ENCODE peak calls at places on chromosomes 12 and 14, in six cellular contexts. One of them, this sample, is unnamed.

GRCh38 chr12:93734784-93735183 is 57.6 kb downstream of the CRADD start:
- DNase-seq in stimulated activated CD4-positive, alpha-beta T cell treated with anti-CD3 and anti-CD28 coated beads, Interleukin-1b, Interleukin-23, amount 100 ng/mL, for 48 hours: no peak
- DNase-seq in retina: no peak
- DNase-seq in Calu3: no peak
- DNase-seq in GM20000: no peak
- DNase-seq in kidney tubule cell: no peak
- DNase-seq in this sample: no peak

GRCh38 chr12:47238665-47239064 is 158.9 kb upstream of the AMIGO2 start:
- DNase-seq in GM20000: no peak
- DNase-seq in stimulated activated CD4-positive, alpha-beta T cell treated with anti-CD3 and anti-CD28 coated beads, Interleukin-1b, Interleukin-23, amount 100 ng/mL, for 48 hours: no peak
- DNase-seq in Calu3: no peak
- DNase-seq in retina: no peak
- DNase-seq in kidney tubule cell: no peak
- DNase-seq in this sample: no peak

GRCh38 chr12:114683709-114684097 is 272 bp downstream of the TBX3 start:
- DNase-seq in Calu3: no peak
- DNase-seq in retina: no peak
- DNase-seq in GM20000: no peak
- DNase-seq in stimulated activated CD4-positive, alpha-beta T cell treated with anti-CD3 and anti-CD28 coated beads, Interleukin-1b, Interleukin-23, amount 100 ng/mL, for 48 hours: no peak
- DNase-seq in kidney tubule cell: no peak
- DNase-seq in this sample: no peak

GRCh38 chr12:80861636-80862378 is 75.9 kb downstream of the LIN7A start:
- DNase-seq in GM20000: no peak
- DNase-seq in retina: no peak
- DNase-seq in kidney tubule cell: no peak
- DNase-seq in Calu3: no peak
- DNase-seq in stimulated activated CD4-positive, alpha-beta T cell treated with anti-CD3 and anti-CD28 coated beads, Interleukin-1b, Interleukin-23, amount 100 ng/mL, for 48 hours: no peak
- DNase-seq in this sample: no peak

GRCh38 chr14:58746261-58746660 is 108.5 kb downstream of the DACT1 start:
- DNase-seq in stimulated activated CD4-positive, alpha-beta T cell treated with anti-CD3 and anti-CD28 coated beads, Interleukin-1b, Interleukin-23, amount 100 ng/mL, for 48 hours: no peak
- DNase-seq in kidney tubule cell: peak; percentile 95
- DNase-seq in GM20000: no peak
- DNase-seq in Calu3: peak; percentile 54
- DNase-seq in retina: no peak
- DNase-seq in this sample: no peak

GRCh38 chr14:64942531-64943111 is at the start of gene GPX2:
- DNase-seq in stimulated activated CD4-positive, alpha-beta T cell treated with anti-CD3 and anti-CD28 coated beads, Interleukin-1b, Interleukin-23, amount 100 ng/mL, for 48 hours: no peak
- DNase-seq in GM20000: no peak
- DNase-seq in kidney tubule cell: no peak
- DNase-seq in retina: no peak
- DNase-seq in Calu3: peak; percentile 86
- DNase-seq in this sample: no peak

GRCh38 chr12:73159952-73160351 is 887.8 kb downstream of the TRHDE start:
- DNase-seq in GM20000: no peak
- DNase-seq in retina: no peak
- DNase-seq in stimulated activated CD4-positive, alpha-beta T cell treated with anti-CD3 and anti-CD28 coated beads, Interleukin-1b, Interleukin-23, amount 100 ng/mL, for 48 hours: no peak
- DNase-seq in Calu3: no peak
- DNase-seq in kidney tubule cell: no peak
- DNase-seq in this sample: no peak

GRCh38 chr12:29562167-29562776 is 64.8 kb upstream of the OVCH1 start:
- DNase-seq in kidney tubule cell: no peak
- DNase-seq in Calu3: no peak
- DNase-seq in GM20000: no peak
- DNase-seq in stimulated activated CD4-positive, alpha-beta T cell treated with anti-CD3 and anti-CD28 coated beads, Interleukin-1b, Interleukin-23, amount 100 ng/mL, for 48 hours: no peak
- DNase-seq in retina: no peak
- DNase-seq in this sample: no peak

GRCh38 chr14:61418749-61419148 is 97.4 kb downstream of the PRKCH start:
- DNase-seq in stimulated activated CD4-positive, alpha-beta T cell treated with anti-CD3 and anti-CD28 coated beads, Interleukin-1b, Interleukin-23, amount 100 ng/mL, for 48 hours: no peak
- DNase-seq in Calu3: no peak
- DNase-seq in kidney tubule cell: no peak
- DNase-seq in GM20000: no peak
- DNase-seq in retina: no peak
- DNase-seq in this sample: no peak

GRCh38 chr14:56894591-56894991 is 84.3 kb upstream of the OTX2 start:
- DNase-seq in retina: no peak
- DNase-seq in stimulated activated CD4-positive, alpha-beta T cell treated with anti-CD3 and anti-CD28 coated beads, Interleukin-1b, Interleukin-23, amount 100 ng/mL, for 48 hours: no peak
- DNase-seq in kidney tubule cell: no peak
- DNase-seq in GM20000: no peak
- DNase-seq in Calu3: no peak
- DNase-seq in this sample: no peak

GRCh38 chr14:69048456-69048855 is 69.4 kb upstream of the ACTN1 start:
- DNase-seq in Calu3: peak; percentile 53
- DNase-seq in retina: no peak
- DNase-seq in kidney tubule cell: peak; percentile 53
- DNase-seq in GM20000: no peak
- DNase-seq in stimulated activated CD4-positive, alpha-beta T cell treated with anti-CD3 and anti-CD28 coated beads, Interleukin-1b, Interleukin-23, amount 100 ng/mL, for 48 hours: no peak
- DNase-seq in this sample: peak; percentile 41

GRCh38 chr14:55430024-55430690 is 10.3 kb downstream of the TBPL2 start:
- DNase-seq in stimulated activated CD4-positive, alpha-beta T cell treated with anti-CD3 and anti-CD28 coated beads, Interleukin-1b, Interleukin-23, amount 100 ng/mL, for 48 hours: no peak
- DNase-seq in retina: no peak
- DNase-seq in kidney tubule cell: peak; percentile 79
- DNase-seq in GM20000: peak; percentile 68
- DNase-seq in Calu3: peak; percentile 62
- DNase-seq in this sample: peak; percentile 39

GRCh38 chr14:62118461-62118860 is 356.2 kb downstream of the SNAPC1 start:
- DNase-seq in Calu3: no peak
- DNase-seq in stimulated activated CD4-positive, alpha-beta T cell treated with anti-CD3 and anti-CD28 coated beads, Interleukin-1b, Interleukin-23, amount 100 ng/mL, for 48 hours: no peak
- DNase-seq in kidney tubule cell: no peak
- DNase-seq in GM20000: peak; percentile 12
- DNase-seq in retina: no peak
- DNase-seq in this sample: no peak

GRCh38 chr12:54030442-54030801 is 2.2 kb downstream of the HOXC6 start:
- DNase-seq in retina: no peak
- DNase-seq in Calu3: no peak
- DNase-seq in kidney tubule cell: no peak
- DNase-seq in stimulated activated CD4-positive, alpha-beta T cell treated with anti-CD3 and anti-CD28 coated beads, Interleukin-1b, Interleukin-23, amount 100 ng/mL, for 48 hours: no peak
- DNase-seq in GM20000: no peak
- DNase-seq in this sample: no peak

GRCh38 chr14:101235042-101235871 is 326.0 kb upstream of the DIO3 start:
- DNase-seq in kidney tubule cell: peak; percentile 56
- DNase-seq in retina: peak; percentile 86
- DNase-seq in Calu3: peak; percentile 91
- DNase-seq in stimulated activated CD4-positive, alpha-beta T cell treated with anti-CD3 and anti-CD28 coated beads, Interleukin-1b, Interleukin-23, amount 100 ng/mL, for 48 hours: peak; percentile 35
- DNase-seq in GM20000: peak; percentile 75
- DNase-seq in this sample: peak; percentile 50

GRCh38 chr14:89249972-89250371 is 167.1 kb downstream of the FOXN3 start:
- DNase-seq in retina: no peak
- DNase-seq in stimulated activated CD4-positive, alpha-beta T cell treated with anti-CD3 and anti-CD28 coated beads, Interleukin-1b, Interleukin-23, amount 100 ng/mL, for 48 hours: no peak
- DNase-seq in Calu3: no peak
- DNase-seq in GM20000: no peak
- DNase-seq in kidney tubule cell: no peak
- DNase-seq in this sample: no peak